ENCODE peak calls at places on chromosome 11, in four cellular contexts. C is mesenchymal stem cell, O is IMR-90, T is mesendoderm. K is an unnamed sample.

GRCh38 chr11:131455843-131456704 is 85.7 kb downstream of the NTM start:
- DNase-seq in C (no peak), O (no peak), T (no peak), K (no peak)

GRCh38 chr11:82996966-82997606 is 74.6 kb downstream of the RAB30 start:
- DNase-seq in C (no peak), O (no peak), T (no peak), K (no peak)

GRCh38 chr11:120013325-120014250 is 124.3 kb downstream of the TRIM29 start:
- DNase-seq in C (peak), O (peak), T (peak), K (peak)

GRCh38 chr11:78417888-78418583 is 416 bp upstream of the GAB2 start:
- DNase-seq in C (peak), O (peak), T (peak), K (peak)

GRCh38 chr11:18081551-18081950 is 24.3 kb downstream of the SAAL1 start:
- DNase-seq in C (no peak), O (no peak), T (no peak), K (no peak)

GRCh38 chr11:17771841-17772401 is 37.3 kb downstream of the KCNC1 start:
- DNase-seq in C (no peak), O (no peak), T (no peak), K (no peak)

GRCh38 chr11:6635082-6635932 is 16.1 kb upstream of the TPP1 start:
- DNase-seq in C (peak), O (peak), T (no peak), K (peak)

GRCh38 chr11:17992916-17993315 is 19.9 kb downstream of the SERGEF start:
- DNase-seq in C (no peak), O (no peak), T (no peak), K (no peak)

GRCh38 chr11:78715639-78716311 is 141.1 kb upstream of the NARS2 start:
- DNase-seq in C (peak), O (peak), T (peak), K (peak)

GRCh38 chr11:33329705-33330329 is 72.6 kb downstream of the HIPK3 start:
- DNase-seq in C (peak), O (peak), T (peak), K (no peak)

GRCh38 chr11:102367364-102367763 is 20.4 kb downstream of the BIRC2 start:
- DNase-seq in C (peak), O (peak), T (no peak), K (no peak)

GRCh38 chr11:5719703-5720495 is 16.3 kb upstream of the OR56B1 start:
- DNase-seq in C (peak), O (no peak), T (no peak), K (no peak)

GRCh38 chr11:14645985-14646900 is 2.6 kb downstream of the PDE3B start:
- DNase-seq in C (peak), O (no peak), T (no peak), K (no peak)

GRCh38 chr11:134901536-134901935 is 489.5 kb upstream of the B3GAT1 start:
- DNase-seq in C (no peak), O (no peak), T (peak), K (no peak)

GRCh38 chr11:57681168-57681567 is 13.3 kb downstream of the ZDHHC5 start:
- DNase-seq in C (no peak), O (no peak), T (no peak), K (no peak)

GRCh38 chr11:46363031-46363407 is 15.8 kb downstream of the DGKZ start:
- DNase-seq in C (peak), O (peak), T (peak), K (no peak)

GRCh38 chr11:65496304-65497140 is 2.3 kb upstream of the MALAT1 start:
- DNase-seq in C (peak), O (peak), T (no peak), K (no peak)

GRCh38 chr11:37230865-37231264 is 632.8 kb upstream of the RAG2 start:
- DNase-seq in C (no peak), O (no peak), T (peak), K (no peak)

GRCh38 chr11:7143908-7144307 is 55.1 kb downstream of the RBMXL2 start:
- DNase-seq in C (peak), O (peak), T (peak), K (no peak)

GRCh38 chr11:12482839-12483238 is 105.5 kb downstream of the PARVA start:
- DNase-seq in C (no peak), O (no peak), T (no peak), K (no peak)

GRCh38 chr11:57200937-57201336 is 19.2 kb downstream of the LRRC55 start:
- DNase-seq in C (no peak), O (no peak), T (no peak), K (no peak)

GRCh38 chr11:129131361-129131760 is 60.8 kb downstream of the ARHGAP32 start:
- DNase-seq in C (no peak), O (no peak), T (no peak), K (no peak)

GRCh38 chr11:31799036-31799793 is 11.9 kb downstream of the PAX6 start:
- DNase-seq in C (no peak), O (no peak), T (peak), K (no peak)

GRCh38 chr11:123577081-123577598 is 77.3 kb downstream of the SCN3B start:
- DNase-seq in C (peak), O (peak), T (peak), K (peak)

GRCh38 chr11:97683733-97684132 is 1293.9 kb downstream of the JRKL start:
- DNase-seq in C (no peak), O (no peak), T (peak), K (peak)

GRCh38 chr11:28704801-28705200 is 596.6 kb downstream of the METTL15 start:
- DNase-seq in C (no peak), O (no peak), T (no peak), K (no peak)

GRCh38 chr11:48064306-48064705 is 83.9 kb downstream of the PTPRJ start:
- DNase-seq in C (peak), O (peak), T (no peak), K (no peak)

DNA sequence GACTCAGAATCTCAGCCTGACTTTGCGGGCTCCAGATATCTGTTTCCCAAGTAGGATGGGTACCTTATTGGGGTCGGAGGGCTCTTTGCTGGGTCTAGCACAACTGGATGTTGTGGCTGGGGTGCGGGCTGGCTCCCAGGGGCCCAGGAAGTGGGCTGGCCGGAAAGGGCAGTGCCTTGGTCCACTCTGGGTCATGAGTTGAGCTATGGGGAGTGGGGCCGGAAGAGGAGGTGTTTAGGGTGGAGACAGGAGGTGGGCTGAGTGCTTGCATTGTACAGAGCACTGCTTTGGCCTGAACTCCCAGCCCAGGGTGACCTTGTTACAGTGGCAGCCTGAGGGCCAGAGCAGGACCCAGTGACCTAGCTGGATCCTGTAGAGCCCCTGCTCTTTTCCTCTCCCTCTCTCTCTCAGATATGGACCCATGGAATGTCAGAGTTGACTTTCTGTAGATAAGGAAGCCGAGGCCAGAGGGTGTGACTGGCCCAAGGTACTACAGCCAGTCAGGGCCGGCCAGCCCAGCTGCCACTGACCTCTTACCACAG is 13.2 kb downstream of the PHLDB1 start:
- DNase-seq in C (no peak), O (no peak), T (no peak), K (peak)
- H3K4ac ChIP-seq in C (peak), O (peak), T (no peak), K (no peak)

GRCh38 chr11:19714387-19715363 is 2.0 kb downstream of the NAV2 start:
- DNase-seq in C (peak), O (peak), T (peak), K (peak)

GRCh38 chr11:19713221-19714092 is 820 bp downstream of the NAV2 start:
- DNase-seq in C (peak), O (no peak), T (peak), K (peak)

GRCh38 chr11:19712281-19713220 is at the start of gene NAV2:
- DNase-seq in C (peak), O (peak), T (peak), K (peak)

GRCh38 chr11:19714093-19714386 is 1.4 kb downstream of the NAV2 start:
- DNase-seq in C (no peak), O (peak), T (no peak), K (no peak)

GRCh38 chr11:19711911-19712280 is 741 bp upstream of the NAV2 start:
- DNase-seq in C (no peak), O (no peak), T (no peak), K (peak)
- H3K4ac ChIP-seq in C (peak), O (peak), T (no peak), K (no peak)

GRCh38 chr11:2187267-2187707 is 15.7 kb upstream of the TH start:
- DNase-seq in C (no peak), O (no peak), T (no peak), K (no peak)
- H3K4ac ChIP-seq in C (no peak), O (no peak), T (no peak), K (no peak)

DNA sequence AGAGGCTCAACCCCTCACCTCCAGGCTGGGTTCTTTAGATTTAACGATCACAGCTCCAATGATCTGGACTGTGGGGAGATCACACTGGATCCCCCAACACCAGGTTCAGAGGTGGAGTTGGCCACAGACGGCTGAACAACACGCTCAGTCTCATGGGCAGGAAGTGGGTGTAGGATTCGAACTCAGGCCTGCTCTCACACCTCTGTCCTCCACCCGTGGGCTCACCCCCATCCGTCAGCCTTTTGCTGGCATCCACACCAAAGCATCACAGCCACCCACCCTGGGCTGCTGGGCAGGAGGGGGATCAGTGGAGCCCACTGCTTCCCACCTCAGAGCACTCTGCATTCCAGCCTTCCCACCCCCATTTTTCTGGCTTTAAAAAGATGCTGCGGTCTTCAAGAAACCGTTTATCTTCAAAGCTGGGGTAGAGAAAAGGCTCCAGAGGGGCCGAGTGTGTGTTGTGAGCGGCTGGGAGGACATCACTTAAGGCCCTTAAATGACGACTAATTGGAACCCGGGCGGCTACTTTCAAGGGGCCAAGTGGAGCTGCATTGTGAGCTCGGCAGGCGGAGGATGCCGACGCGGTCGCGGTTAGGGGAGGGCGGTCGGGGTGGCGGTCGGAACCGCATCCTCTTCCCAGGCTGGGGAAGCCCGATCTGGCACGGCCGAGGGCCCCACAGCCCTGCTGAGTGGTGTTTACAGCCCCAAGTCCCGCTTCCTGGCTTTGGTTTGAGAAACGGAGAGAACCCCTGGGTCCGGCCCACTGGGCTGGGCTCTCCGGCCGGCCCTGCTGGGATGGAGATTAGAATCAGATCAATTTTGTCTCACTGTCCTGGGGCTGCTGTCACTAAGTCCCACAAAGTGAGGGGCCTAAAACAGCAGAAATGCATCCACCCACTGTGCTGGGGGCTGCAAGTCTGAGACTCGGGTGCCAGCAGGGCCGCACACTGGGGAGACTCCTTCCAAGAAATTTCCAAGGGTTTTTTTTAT is 15.9 kb upstream of the FGF3 start:
- DNase-seq in C (no peak), O (no peak), T (no peak), K (peak)
- H3K4ac ChIP-seq in C (no peak), O (no peak), T (no peak), K (no peak)

GRCh38 chr11:117198613-117199012 is 557 bp upstream of the TAGLN start:
- DNase-seq in C (no peak), O (no peak), T (no peak), K (no peak)
- H3K4ac ChIP-seq in C (peak), O (peak), T (peak), K (peak)

DNA sequence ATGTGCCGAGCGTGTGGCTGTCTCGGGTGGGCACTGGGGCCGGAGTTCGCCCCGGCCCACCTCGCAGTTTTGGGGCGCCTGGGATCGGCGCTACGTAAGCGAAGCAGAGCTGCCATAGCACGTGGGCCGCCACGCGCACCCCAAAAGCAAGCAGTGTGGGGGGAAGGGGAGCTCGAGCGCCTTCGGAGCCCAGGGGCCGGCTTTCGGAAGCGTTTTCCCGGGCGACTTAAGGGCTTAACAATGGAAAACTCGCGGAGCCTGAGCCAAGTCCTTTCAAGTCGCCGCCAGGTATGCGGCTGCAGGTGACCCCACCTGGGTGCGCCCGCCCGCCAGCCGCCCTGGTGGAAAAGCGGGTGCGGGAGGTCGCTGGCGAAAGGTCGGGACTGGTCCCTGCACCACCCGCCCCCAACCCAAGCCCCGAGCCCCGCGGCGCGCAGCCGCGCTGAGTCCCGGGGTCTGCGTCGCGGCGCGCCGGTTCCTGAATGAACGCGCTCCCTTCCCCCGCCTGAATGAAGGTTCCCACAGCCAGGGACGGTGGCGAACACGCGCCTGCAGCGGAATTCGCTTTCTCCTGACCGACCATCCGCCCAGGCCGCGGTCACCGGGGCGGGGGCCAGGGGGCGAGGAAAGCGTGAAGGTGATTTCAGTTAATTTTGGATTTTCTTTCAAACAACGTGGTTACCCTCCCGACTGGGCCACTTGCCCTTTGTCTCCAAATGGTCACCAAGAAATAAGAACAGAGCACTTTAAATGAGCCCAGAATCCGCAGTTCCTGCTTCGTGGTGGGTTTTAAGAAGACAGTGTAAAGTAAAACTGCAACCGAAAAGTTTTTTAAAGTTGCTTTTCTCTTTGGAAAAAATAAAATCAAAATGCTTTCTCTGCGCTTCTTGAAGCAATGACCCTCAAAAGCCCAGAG is 2.7 kb upstream of the CCND1 start:
- DNase-seq in C (peak), O (peak), T (peak), K (peak)
- H3K4ac ChIP-seq in C (peak), O (peak), T (peak), K (peak)

K was measured in H9.